ENCODE peak calls at places on chromosomes 1 and 21, in six cellular contexts. T is BE2C, S is psoas muscle, U is left lung, A is heart left ventricle, V is GM23338. K is an unnamed sample.

GRCh38 chr1:206897175-206897574 is at the start of gene IL24:
- DNase-seq in T (no peak), S (no peak), U (no peak), A (no peak), V (no peak), K (no peak)

GRCh38 chr1:117605164-117605810 is 561 bp upstream of the TENT5C start:
- DNase-seq in T (no peak), S (no peak), U (peak), A (peak), V (peak), K (no peak)

GRCh38 chr1:43991200-43991475 is 261 bp upstream of the CCDC24 start:
- DNase-seq in T (no peak), S (no peak), U (no peak), A (no peak), V (no peak), K (no peak)

GRCh38 chr21:37915941-37916794 is at the start of gene KCNJ6:
- DNase-seq in T (peak), S (peak), U (peak), A (peak), V (peak), K (peak)

GRCh38 chr1:86502721-86503430 is 34.1 kb downstream of the CLCA1 start:
- DNase-seq in T (no peak), S (no peak), U (no peak), A (peak), V (peak), K (peak)

GRCh38 chr1:205680073-205680851 is at the start of gene SLC45A3:
- DNase-seq in T (peak), S (peak), U (peak), A (peak), V (peak), K (no peak)

GRCh38 chr1:10601342-10602060 is 126.8 kb downstream of the PEX14 start:
- DNase-seq in T (no peak), S (no peak), U (no peak), A (no peak), V (no peak), K (no peak)

GRCh38 chr1:167016090-167016750 is 27.1 kb downstream of the MAEL start:
- DNase-seq in T (no peak), S (no peak), U (no peak), A (no peak), V (no peak), K (no peak)

GRCh38 chr1:3066250-3066711 is 2.7 kb upstream of the PRDM16 start:
- DNase-seq in T (peak), S (no peak), U (peak), A (peak), V (peak), K (peak)

GRCh38 chr1:18856435-18856834 is 3.0 kb downstream of the TAS1R2 start:
- DNase-seq in T (no peak), S (no peak), U (no peak), A (no peak), V (no peak), K (no peak)

GRCh38 chr1:201493757-201494617 is 12.9 kb downstream of the CSRP1 start:
- DNase-seq in T (no peak), S (no peak), U (no peak), A (peak), V (no peak), K (peak)

GRCh38 chr1:202228484-202229122 is 35.0 kb downstream of the LGR6 start:
- DNase-seq in T (no peak), S (no peak), U (no peak), A (no peak), V (no peak), K (no peak)

GRCh38 chr1:151713874-151714273 is 2.7 kb downstream of the CELF3 start:
- DNase-seq in T (no peak), S (no peak), U (no peak), A (no peak), V (no peak), K (no peak)

GRCh38 chr1:168653567-168653966 is 75.4 kb downstream of the DPT start:
- DNase-seq in T (no peak), S (no peak), U (no peak), A (no peak), V (no peak), K (no peak)

GRCh38 chr1:9110669-9111356 is 18.1 kb downstream of the GPR157 start:
- DNase-seq in T (peak), S (peak), U (peak), A (peak), V (peak), K (peak)

GRCh38 chr1:206690516-206690915 is 5.8 kb downstream of the MAPKAPK2 start:
- DNase-seq in T (no peak), S (peak), U (no peak), A (peak), V (no peak), K (no peak)

GRCh38 chr1:19811206-19811851 is 3.8 kb downstream of the RNF186 start:
- DNase-seq in T (peak), S (peak), U (no peak), A (no peak), V (peak), K (no peak)

GRCh38 chr1:102435483-102435882 is 438.8 kb upstream of the OLFM3 start:
- DNase-seq in T (no peak), S (no peak), U (no peak), A (no peak), V (no peak), K (no peak)

GRCh38 chr1:234918216-234918841 is 210.3 kb downstream of the TOMM20 start:
- DNase-seq in T (no peak), S (peak), U (no peak), A (peak), V (peak), K (no peak)

GRCh38 chr1:224333309-224333926 is 3.4 kb upstream of the NVL start:
- DNase-seq in T (peak), S (no peak), U (no peak), A (no peak), V (peak), K (no peak)

GRCh38 chr1:116710326-116711060 is 43.0 kb upstream of the IGSF3 start:
- DNase-seq in T (no peak), S (no peak), U (no peak), A (no peak), V (no peak), K (no peak)

GRCh38 chr1:210373878-210374599 is 45.3 kb downstream of the HHAT start:
- DNase-seq in T (peak), S (no peak), U (no peak), A (no peak), V (peak), K (no peak)

GRCh38 chr1:240987928-240988327 is 369.1 kb downstream of the RGS7 start:
- DNase-seq in T (no peak), S (no peak), U (no peak), A (no peak), V (no peak), K (no peak)

GRCh38 chr1:91755176-91755575 is 130.8 kb downstream of the TGFBR3 start:
- DNase-seq in T (no peak), S (peak), U (no peak), A (peak), V (no peak), K (no peak)

GRCh38 chr21:21412096-21412495 is 413.9 kb downstream of the NCAM2 start:
- DNase-seq in T (no peak), S (no peak), U (no peak), A (no peak), V (no peak), K (no peak)

GRCh38 chr1:168386949-168387586 is 106.4 kb downstream of the TBX19 start:
- DNase-seq in T (peak), S (peak), U (peak), A (no peak), V (peak), K (peak)

GRCh38 chr1:218660678-218661053 is 315.5 kb downstream of the TGFB2 start:
- DNase-seq in T (no peak), S (no peak), U (no peak), A (no peak), V (no peak), K (no peak)

GRCh38 chr1:238652346-238652968 is 733.9 kb upstream of the CHRM3 start:
- DNase-seq in T (no peak), S (no peak), U (no peak), A (no peak), V (no peak), K (no peak)

GRCh38 chr21:31974454-31974985 is 101.7 kb downstream of the HUNK start:
- DNase-seq in T (no peak), S (no peak), U (no peak), A (no peak), V (peak), K (no peak)

GRCh38 chr1:179742717-179743678 is at the start of gene FAM163A:
- DNase-seq in T (peak), S (no peak), U (peak), A (no peak), V (peak), K (no peak)

GRCh38 chr1:101237229-101237837 is 514 bp downstream of the S1PR1 start:
- DNase-seq in T (no peak), S (no peak), U (no peak), A (no peak), V (peak), K (no peak)

GRCh38 chr1:241647658-241648057 is 4.4 kb upstream of the WDR64 start:
- DNase-seq in T (no peak), S (no peak), U (no peak), A (no peak), V (no peak), K (no peak)

GRCh38 chr1:46086581-46086980 is 45.8 kb downstream of the PIK3R3 start:
- DNase-seq in T (no peak), S (no peak), U (no peak), A (no peak), V (no peak), K (no peak)

GRCh38 chr1:230495891-230496385 is 69.8 kb upstream of the PGBD5 start:
- DNase-seq in T (peak), S (no peak), U (no peak), A (no peak), V (no peak), K (no peak)

GRCh38 chr1:179141592-179142244 is 59.8 kb downstream of the TOR3A start:
- DNase-seq in T (no peak), S (no peak), U (no peak), A (no peak), V (no peak), K (no peak)

GRCh38 chr21:44423941-44424607 is 31.2 kb upstream of the LRRC3 start:
- DNase-seq in T (no peak), S (no peak), U (peak), A (no peak), V (no peak), K (no peak)

GRCh38 chr1:235739124-235739523 is 89.5 kb upstream of the GNG4 start:
- DNase-seq in T (no peak), S (no peak), U (no peak), A (no peak), V (no peak), K (no peak)

GRCh38 chr1:156592158-156592909 is 758 bp downstream of the NAXE start:
- DNase-seq in T (no peak), S (no peak), U (no peak), A (no peak), V (peak), K (no peak)

GRCh38 chr21:9774347-9774746 is 747.0 kb upstream of the TPTE start:
- DNase-seq in T (no peak), S (no peak), U (no peak), A (no peak), V (no peak), K (no peak)

GRCh38 chr1:41626146-41626545 is 141.7 kb upstream of the EDN2 start:
- DNase-seq in T (no peak), S (no peak), U (no peak), A (no peak), V (no peak), K (no peak)

GRCh38 chr1:154697710-154698109 is 89.7 kb upstream of the ADAR start:
- DNase-seq in T (no peak), S (no peak), U (no peak), A (no peak), V (no peak), K (no peak)

GRCh38 chr1:154694995-154695394 is 87.0 kb upstream of the ADAR start:
- DNase-seq in T (no peak), S (no peak), U (no peak), A (no peak), V (no peak), K (no peak)

GRCh38 chr1:154698320-154699096 is 90.5 kb upstream of the ADAR start:
- DNase-seq in T (no peak), S (no peak), U (no peak), A (no peak), V (no peak), K (no peak)

GRCh38 chr1:154696460-154696859 is 88.5 kb upstream of the ADAR start:
- DNase-seq in T (no peak), S (no peak), U (no peak), A (no peak), V (no peak), K (no peak)

DNA sequence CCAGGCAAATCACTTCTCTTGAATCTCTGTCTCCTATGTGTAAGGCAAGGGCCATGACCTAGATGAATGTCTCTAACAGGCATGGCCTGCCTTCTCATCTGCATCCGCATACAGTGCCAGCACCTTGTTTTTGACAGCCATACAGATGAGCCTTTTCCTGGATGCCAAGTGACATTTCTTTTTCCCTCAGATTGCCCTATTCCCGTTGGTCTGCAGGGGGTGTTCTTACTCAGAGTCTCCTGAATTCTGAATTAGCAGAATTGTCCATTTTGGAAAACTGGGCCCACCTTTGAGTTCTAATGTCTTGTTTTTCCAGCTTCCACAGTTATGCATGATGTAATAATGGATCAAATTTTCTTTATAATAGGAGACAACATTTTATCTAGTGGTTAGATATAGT is 88.0 kb upstream of the ADAR start:
- DNase-seq in T (no peak), S (no peak), U (no peak), A (no peak), V (peak), K (no peak)
- TF ChIP-seq CTCF in T (peak), S (no peak), U (peak), A (peak), V (peak), K (no peak)

GRCh38 chr1:93301131-93301530 is 44.6 kb upstream of the DR1 start:
- DNase-seq in T (no peak), S (no peak), U (no peak), A (no peak), V (no peak), K (no peak)

GRCh38 chr1:93306920-93307319 is 38.8 kb upstream of the DR1 start:
- DNase-seq in T (no peak), S (no peak), U (no peak), A (no peak), V (no peak), K (no peak)

GRCh38 chr1:93302078-93302477 is 43.6 kb upstream of the DR1 start:
- DNase-seq in T (no peak), S (no peak), U (no peak), A (no peak), V (no peak), K (no peak)

GRCh38 chr1:93304716-93305138 is 41.0 kb upstream of the DR1 start:
- DNase-seq in T (peak), S (no peak), U (no peak), A (no peak), V (peak), K (no peak)
- TF ChIP-seq CTCF in T (peak), S (peak), U (peak), A (peak), V (peak), K (peak)

GRCh38 chr1:113963281-113963906 is 15.9 kb upstream of the OLFML3 start:
- DNase-seq in T (no peak), S (no peak), U (no peak), A (no peak), V (peak), K (no peak)
- TF ChIP-seq CTCF in T (no peak), S (no peak), U (no peak), A (no peak), V (peak), K (no peak)

GRCh38 chr1:181936768-181937581 is 124.5 kb downstream of the ZNF648 start:
- DNase-seq in T (peak), S (no peak), U (no peak), A (no peak), V (peak), K (peak)
- TF ChIP-seq CTCF in T (peak), S (peak), U (peak), A (peak), V (peak), K (no peak)

GRCh38 chr1:160429125-160429551 is 28.8 kb downstream of the VANGL2 start:
- DNase-seq in T (no peak), S (no peak), U (no peak), A (no peak), V (no peak), K (no peak)

GRCh38 chr1:160427625-160428024 is 27.3 kb downstream of the VANGL2 start:
- DNase-seq in T (no peak), S (no peak), U (no peak), A (no peak), V (no peak), K (no peak)

GRCh38 chr1:160429702-160430535 is 29.6 kb downstream of the VANGL2 start:
- DNase-seq in T (no peak), S (no peak), U (no peak), A (no peak), V (no peak), K (no peak)

GRCh38 chr1:160428053-160428452 is 27.7 kb downstream of the VANGL2 start:
- DNase-seq in T (no peak), S (no peak), U (no peak), A (no peak), V (no peak), K (no peak)

DNA sequence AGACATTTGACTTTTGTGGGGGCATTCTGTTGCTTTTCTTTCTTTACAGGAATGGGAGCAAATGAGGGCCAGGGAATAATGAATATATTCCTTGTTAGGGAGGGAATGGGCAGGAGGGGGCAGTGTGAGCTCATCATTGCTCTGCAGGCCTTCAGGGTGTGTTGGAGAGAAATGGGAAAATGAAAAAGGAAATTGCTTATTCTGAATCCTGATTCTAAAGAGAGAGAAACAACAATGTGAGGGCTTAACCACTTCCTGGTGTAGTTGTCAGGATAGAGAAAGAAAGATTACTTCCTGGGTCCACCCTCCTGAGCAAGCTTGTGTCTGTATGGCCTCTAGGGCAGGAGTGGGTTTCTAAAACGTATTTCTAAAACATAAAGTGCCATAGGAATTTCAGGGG is 28.3 kb downstream of the VANGL2 start:
- DNase-seq in T (peak), S (no peak), U (no peak), A (peak), V (peak), K (no peak)
- TF ChIP-seq CTCF in T (peak), S (peak), U (peak), A (peak), V (peak), K (peak)

GRCh38 chr1:15000030-15000429 is 153.5 kb upstream of the TMEM51 start:
- DNase-seq in T (no peak), S (no peak), U (no peak), A (no peak), V (no peak), K (no peak)
- TF ChIP-seq CTCF in T (no peak), S (no peak), U (no peak), A (no peak), V (no peak), K (no peak)

DNA sequence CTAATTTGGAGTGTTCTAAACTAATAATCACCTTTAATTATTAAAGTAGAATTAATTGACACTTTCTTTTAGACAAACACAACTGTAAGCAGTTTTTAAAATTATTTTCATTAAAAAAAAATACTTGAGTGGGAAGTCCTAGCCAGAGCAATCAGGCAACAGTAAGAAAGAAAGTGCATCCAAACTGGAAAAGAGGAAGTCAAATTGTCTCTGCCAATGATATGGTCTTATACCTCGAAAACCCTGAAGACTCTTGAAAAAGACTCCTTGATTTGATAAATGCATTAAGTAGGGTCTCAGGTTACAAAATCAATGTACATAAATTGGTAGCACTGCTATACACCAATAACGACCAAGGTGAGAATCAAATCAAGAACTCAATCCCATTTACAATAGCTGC is 83.0 kb upstream of the GADD45A start:
- DNase-seq in T (no peak), S (no peak), U (no peak), A (no peak), V (no peak), K (no peak)
- TF ChIP-seq CTCF in T (no peak), S (no peak), U (no peak), A (no peak), V (no peak), K (no peak)

GRCh38 chr1:17569200-17570139 is 30.0 kb downstream of the ARHGEF10L start:
- DNase-seq in T (no peak), S (peak), U (no peak), A (peak), V (no peak), K (peak)

GRCh38 chr1:17573518-17574041 is 34.1 kb downstream of the ARHGEF10L start:
- DNase-seq in T (no peak), S (no peak), U (no peak), A (peak), V (no peak), K (no peak)

GRCh38 chr1:17574502-17574901 is 35.0 kb downstream of the ARHGEF10L start:
- DNase-seq in T (no peak), S (no peak), U (no peak), A (no peak), V (peak), K (no peak)

GRCh38 chr1:17570228-17570627 is 30.7 kb downstream of the ARHGEF10L start:
- DNase-seq in T (no peak), S (no peak), U (no peak), A (no peak), V (no peak), K (no peak)

GRCh38 chr1:17572264-17572985 is 32.9 kb downstream of the ARHGEF10L start:
- DNase-seq in T (no peak), S (no peak), U (no peak), A (no peak), V (peak), K (no peak)
- TF ChIP-seq CTCF in T (peak), S (no peak), U (no peak), A (no peak), V (peak), K (peak)

K was measured in mesothelial cell of epicardium.